ENCODE peak calls at places on chromosomes 5 and 9, in seven cellular contexts. One of them, this sample, is unnamed.

GRCh38 chr9:121288874-121289553 is 21.1 kb downstream of the GSN start:
- DNase-seq in KG1: no peak
- DNase-seq in stimulated activated CD8-positive, alpha-beta memory T cell treated with anti-CD3 and anti-CD28 coated beads, Interleukin-4, amount 100 ng/mL, for 48 hours: no peak
- DNase-seq in activated naive CD8-positive, alpha-beta T cell treated with anti-CD3 and anti-CD28 coated beads, Interleukin-2, amount 10 ng/mL, durations not matched to agents 7 days and 5 days: peak
- DNase-seq in A549: no peak
- DNase-seq in AG04450: peak
- DNase-seq in NCI-H1105: no peak
- DNase-seq in this sample: no peak

GRCh38 chr9:23554691-23555090 is 271.3 kb downstream of the ELAVL2 start:
- DNase-seq in KG1: no peak
- DNase-seq in stimulated activated CD8-positive, alpha-beta memory T cell treated with anti-CD3 and anti-CD28 coated beads, Interleukin-4, amount 100 ng/mL, for 48 hours: no peak
- DNase-seq in activated naive CD8-positive, alpha-beta T cell treated with anti-CD3 and anti-CD28 coated beads, Interleukin-2, amount 10 ng/mL, durations not matched to agents 7 days and 5 days: no peak
- DNase-seq in A549: no peak
- DNase-seq in AG04450: no peak
- DNase-seq in NCI-H1105: no peak
- DNase-seq in this sample: no peak

GRCh38 chr9:88628811-88629210 is 93.8 kb downstream of the NXNL2 start:
- DNase-seq in KG1: no peak
- DNase-seq in stimulated activated CD8-positive, alpha-beta memory T cell treated with anti-CD3 and anti-CD28 coated beads, Interleukin-4, amount 100 ng/mL, for 48 hours: no peak
- DNase-seq in activated naive CD8-positive, alpha-beta T cell treated with anti-CD3 and anti-CD28 coated beads, Interleukin-2, amount 10 ng/mL, durations not matched to agents 7 days and 5 days: no peak
- DNase-seq in A549: no peak
- DNase-seq in AG04450: no peak
- DNase-seq in NCI-H1105: no peak
- DNase-seq in this sample: no peak

GRCh38 chr5:36150676-36151433 is 832 bp downstream of the LMBRD2 start:
- DNase-seq in KG1: peak
- DNase-seq in stimulated activated CD8-positive, alpha-beta memory T cell treated with anti-CD3 and anti-CD28 coated beads, Interleukin-4, amount 100 ng/mL, for 48 hours: peak
- DNase-seq in activated naive CD8-positive, alpha-beta T cell treated with anti-CD3 and anti-CD28 coated beads, Interleukin-2, amount 10 ng/mL, durations not matched to agents 7 days and 5 days: peak
- DNase-seq in A549: peak
- DNase-seq in AG04450: no peak
- DNase-seq in NCI-H1105: peak
- DNase-seq in this sample: peak

GRCh38 chr5:76413746-76414145 is 10.7 kb downstream of the IQGAP2 start:
- DNase-seq in KG1: no peak
- DNase-seq in stimulated activated CD8-positive, alpha-beta memory T cell treated with anti-CD3 and anti-CD28 coated beads, Interleukin-4, amount 100 ng/mL, for 48 hours: no peak
- DNase-seq in activated naive CD8-positive, alpha-beta T cell treated with anti-CD3 and anti-CD28 coated beads, Interleukin-2, amount 10 ng/mL, durations not matched to agents 7 days and 5 days: no peak
- DNase-seq in A549: no peak
- DNase-seq in AG04450: no peak
- DNase-seq in NCI-H1105: no peak
- DNase-seq in this sample: no peak

GRCh38 chr9:104860280-104860679 is 67.7 kb downstream of the ABCA1 start:
- DNase-seq in KG1: peak
- DNase-seq in stimulated activated CD8-positive, alpha-beta memory T cell treated with anti-CD3 and anti-CD28 coated beads, Interleukin-4, amount 100 ng/mL, for 48 hours: no peak
- DNase-seq in activated naive CD8-positive, alpha-beta T cell treated with anti-CD3 and anti-CD28 coated beads, Interleukin-2, amount 10 ng/mL, durations not matched to agents 7 days and 5 days: no peak
- DNase-seq in A549: no peak
- DNase-seq in AG04450: no peak
- DNase-seq in NCI-H1105: no peak
- DNase-seq in this sample: no peak

GRCh38 chr5:113147088-113147487 is 170.5 kb downstream of the DCP2 start:
- DNase-seq in KG1: no peak
- DNase-seq in stimulated activated CD8-positive, alpha-beta memory T cell treated with anti-CD3 and anti-CD28 coated beads, Interleukin-4, amount 100 ng/mL, for 48 hours: no peak
- DNase-seq in activated naive CD8-positive, alpha-beta T cell treated with anti-CD3 and anti-CD28 coated beads, Interleukin-2, amount 10 ng/mL, durations not matched to agents 7 days and 5 days: no peak
- DNase-seq in A549: no peak
- DNase-seq in AG04450: peak
- DNase-seq in NCI-H1105: no peak
- DNase-seq in this sample: no peak

GRCh38 chr9:128144239-128145181 is 4.7 kb upstream of the LCN2 start:
- DNase-seq in KG1: no peak
- DNase-seq in stimulated activated CD8-positive, alpha-beta memory T cell treated with anti-CD3 and anti-CD28 coated beads, Interleukin-4, amount 100 ng/mL, for 48 hours: no peak
- DNase-seq in activated naive CD8-positive, alpha-beta T cell treated with anti-CD3 and anti-CD28 coated beads, Interleukin-2, amount 10 ng/mL, durations not matched to agents 7 days and 5 days: no peak
- DNase-seq in A549: no peak
- DNase-seq in AG04450: no peak
- DNase-seq in NCI-H1105: no peak
- DNase-seq in this sample: no peak

GRCh38 chr5:120096413-120096812 is 367.7 kb upstream of the PRR16 start:
- DNase-seq in KG1: no peak
- DNase-seq in stimulated activated CD8-positive, alpha-beta memory T cell treated with anti-CD3 and anti-CD28 coated beads, Interleukin-4, amount 100 ng/mL, for 48 hours: no peak
- DNase-seq in activated naive CD8-positive, alpha-beta T cell treated with anti-CD3 and anti-CD28 coated beads, Interleukin-2, amount 10 ng/mL, durations not matched to agents 7 days and 5 days: no peak
- DNase-seq in A549: no peak
- DNase-seq in AG04450: no peak
- DNase-seq in NCI-H1105: no peak
- DNase-seq in this sample: no peak

GRCh38 chr5:132449060-132449459 is 41.5 kb downstream of the IRF1 start:
- DNase-seq in KG1: no peak
- DNase-seq in stimulated activated CD8-positive, alpha-beta memory T cell treated with anti-CD3 and anti-CD28 coated beads, Interleukin-4, amount 100 ng/mL, for 48 hours: no peak
- DNase-seq in activated naive CD8-positive, alpha-beta T cell treated with anti-CD3 and anti-CD28 coated beads, Interleukin-2, amount 10 ng/mL, durations not matched to agents 7 days and 5 days: no peak
- DNase-seq in A549: no peak
- DNase-seq in AG04450: no peak
- DNase-seq in NCI-H1105: no peak
- DNase-seq in this sample: no peak

GRCh38 chr5:109936996-109937395 is 247.3 kb downstream of the MAN2A1 start:
- DNase-seq in KG1: no peak
- DNase-seq in stimulated activated CD8-positive, alpha-beta memory T cell treated with anti-CD3 and anti-CD28 coated beads, Interleukin-4, amount 100 ng/mL, for 48 hours: peak
- DNase-seq in activated naive CD8-positive, alpha-beta T cell treated with anti-CD3 and anti-CD28 coated beads, Interleukin-2, amount 10 ng/mL, durations not matched to agents 7 days and 5 days: no peak
- DNase-seq in A549: no peak
- DNase-seq in AG04450: no peak
- DNase-seq in NCI-H1105: no peak
- DNase-seq in this sample: no peak

GRCh38 chr5:33894566-33894965 is 2.8 kb upstream of the ADAMTS12 start:
- DNase-seq in KG1: no peak
- DNase-seq in stimulated activated CD8-positive, alpha-beta memory T cell treated with anti-CD3 and anti-CD28 coated beads, Interleukin-4, amount 100 ng/mL, for 48 hours: no peak
- DNase-seq in activated naive CD8-positive, alpha-beta T cell treated with anti-CD3 and anti-CD28 coated beads, Interleukin-2, amount 10 ng/mL, durations not matched to agents 7 days and 5 days: no peak
- DNase-seq in A549: no peak
- DNase-seq in AG04450: no peak
- DNase-seq in NCI-H1105: no peak
- DNase-seq in this sample: no peak

This sample was measured in HEK293T.